ENCODE peak calls at places on chromosomes 4 and X, in six cellular contexts. One of them, this sample, is unnamed.

GRCh38 chr4:8370835-8371234 is 69.7 kb downstream of the ACOX3 start:
- DNase-seq in body of pancreas: no peak
- DNase-seq in AG04450: no peak
- DNase-seq in SK-N-SH: no peak
- DNase-seq in stomach: no peak
- DNase-seq in lower lobe of right lung: peak; percentile 33
- DNase-seq in this sample: no peak

GRCh38 chr4:68271851-68272756 is 26.6 kb upstream of the TMPRSS11B start:
- DNase-seq in body of pancreas: no peak
- DNase-seq in AG04450: peak; percentile 30
- DNase-seq in SK-N-SH: peak; percentile 46
- DNase-seq in stomach: no peak
- DNase-seq in lower lobe of right lung: no peak
- DNase-seq in this sample: peak; percentile 71

GRCh38 chrX:139290310-139290709 is 240.2 kb upstream of the F9 start:
- DNase-seq in body of pancreas: no peak
- DNase-seq in AG04450: no peak
- DNase-seq in SK-N-SH: no peak
- DNase-seq in stomach: no peak
- DNase-seq in lower lobe of right lung: no peak
- DNase-seq in this sample: peak; percentile 36

GRCh38 chr4:148284526-148285193 is 157.6 kb downstream of the NR3C2 start:
- DNase-seq in body of pancreas: peak; percentile 25
- DNase-seq in AG04450: no peak
- DNase-seq in SK-N-SH: peak; percentile 22
- DNase-seq in stomach: no peak
- DNase-seq in lower lobe of right lung: no peak
- DNase-seq in this sample: no peak

GRCh38 chrX:21153033-21153432 is 221.2 kb upstream of the CNKSR2 start:
- DNase-seq in body of pancreas: no peak
- DNase-seq in AG04450: no peak
- DNase-seq in SK-N-SH: no peak
- DNase-seq in stomach: no peak
- DNase-seq in lower lobe of right lung: no peak
- DNase-seq in this sample: no peak

GRCh38 chrX:68832516-68833447 is 4.0 kb downstream of the EFNB1 start:
- DNase-seq in body of pancreas: no peak
- DNase-seq in AG04450: no peak
- DNase-seq in SK-N-SH: no peak
- DNase-seq in stomach: no peak
- DNase-seq in lower lobe of right lung: no peak
- DNase-seq in this sample: no peak

GRCh38 chr4:6461301-6462165 is 10.9 kb downstream of the PPP2R2C start:
- DNase-seq in body of pancreas: no peak
- DNase-seq in AG04450: no peak
- DNase-seq in SK-N-SH: no peak
- DNase-seq in stomach: peak; percentile 15
- DNase-seq in lower lobe of right lung: no peak
- DNase-seq in this sample: no peak

GRCh38 chr4:80073362-80074008 is 456 bp upstream of the ANTXR2 start:
- DNase-seq in body of pancreas: no peak
- DNase-seq in AG04450: no peak
- DNase-seq in SK-N-SH: no peak
- DNase-seq in stomach: no peak
- DNase-seq in lower lobe of right lung: no peak
- DNase-seq in this sample: no peak

GRCh38 chrX:104118765-104119164 is 6.4 kb downstream of the ZCCHC18 start:
- DNase-seq in body of pancreas: no peak
- DNase-seq in AG04450: no peak
- DNase-seq in SK-N-SH: no peak
- DNase-seq in stomach: no peak
- DNase-seq in lower lobe of right lung: no peak
- DNase-seq in this sample: no peak

GRCh38 chrX:100994352-100995281 is 25.1 kb downstream of the ARL13A start:
- DNase-seq in body of pancreas: no peak
- DNase-seq in AG04450: no peak
- DNase-seq in SK-N-SH: no peak
- DNase-seq in stomach: no peak
- DNase-seq in lower lobe of right lung: no peak
- DNase-seq in this sample: peak; percentile 42

GRCh38 chrX:118521435-118521834 is 25.8 kb downstream of the DOCK11 start:
- DNase-seq in body of pancreas: no peak
- DNase-seq in AG04450: peak; percentile 33
- DNase-seq in SK-N-SH: no peak
- DNase-seq in stomach: no peak
- DNase-seq in lower lobe of right lung: no peak
- DNase-seq in this sample: peak; percentile 81

GRCh38 chrX:20432048-20432447 is 165.3 kb upstream of the RPS6KA3 start:
- DNase-seq in body of pancreas: no peak
- DNase-seq in AG04450: no peak
- DNase-seq in SK-N-SH: no peak
- DNase-seq in stomach: no peak
- DNase-seq in lower lobe of right lung: no peak
- DNase-seq in this sample: peak; percentile 57

GRCh38 chr4:74038161-74039064 is at the start of gene CXCL3:
- DNase-seq in body of pancreas: peak; percentile 78
- DNase-seq in AG04450: no peak
- DNase-seq in SK-N-SH: peak; percentile 36
- DNase-seq in stomach: peak; percentile 81
- DNase-seq in lower lobe of right lung: peak; percentile 88
- DNase-seq in this sample: peak; percentile 53

GRCh38 chr4:79297479-79297878 is 28.4 kb downstream of the NAA11 start:
- DNase-seq in body of pancreas: no peak
- DNase-seq in AG04450: no peak
- DNase-seq in SK-N-SH: no peak
- DNase-seq in stomach: no peak
- DNase-seq in lower lobe of right lung: no peak
- DNase-seq in this sample: no peak

GRCh38 chr4:179536694-179537093 is 2094.5 kb upstream of the AGA start:
- DNase-seq in body of pancreas: no peak
- DNase-seq in AG04450: no peak
- DNase-seq in SK-N-SH: no peak
- DNase-seq in stomach: no peak
- DNase-seq in lower lobe of right lung: no peak
- DNase-seq in this sample: no peak

GRCh38 chrX:71625471-71625870 is 7.2 kb upstream of the CXCR3 start:
- DNase-seq in body of pancreas: no peak
- DNase-seq in AG04450: no peak
- DNase-seq in SK-N-SH: no peak
- DNase-seq in stomach: no peak
- DNase-seq in lower lobe of right lung: no peak
- DNase-seq in this sample: no peak

GRCh38 chrX:46567388-46567787 is 6.2 kb upstream of the CHST7 start:
- DNase-seq in body of pancreas: no peak
- DNase-seq in AG04450: no peak
- DNase-seq in SK-N-SH: no peak
- DNase-seq in stomach: no peak
- DNase-seq in lower lobe of right lung: no peak
- DNase-seq in this sample: no peak

GRCh38 chr4:63296773-63297172 is 1112.5 kb downstream of the TECRL start:
- DNase-seq in body of pancreas: no peak
- DNase-seq in AG04450: no peak
- DNase-seq in SK-N-SH: no peak
- DNase-seq in stomach: no peak
- DNase-seq in lower lobe of right lung: no peak
- DNase-seq in this sample: no peak

GRCh38 chr4:52711834-52712171 is 39.4 kb downstream of the ERVMER34-1 start:
- DNase-seq in body of pancreas: no peak
- DNase-seq in AG04450: no peak
- DNase-seq in SK-N-SH: no peak
- DNase-seq in stomach: no peak
- DNase-seq in lower lobe of right lung: no peak
- DNase-seq in this sample: no peak

GRCh38 chrX:40157228-40158035 is 59.7 kb upstream of the BCOR start:
- DNase-seq in body of pancreas: no peak
- DNase-seq in AG04450: no peak
- DNase-seq in SK-N-SH: no peak
- DNase-seq in stomach: no peak
- DNase-seq in lower lobe of right lung: no peak
- DNase-seq in this sample: no peak
- TF ChIP-seq CTCF in body of pancreas: no peak
- TF ChIP-seq CTCF in AG04450: no peak
- TF ChIP-seq CTCF in SK-N-SH: no peak
- TF ChIP-seq CTCF in stomach: no peak
- TF ChIP-seq CTCF in lower lobe of right lung: no peak
- TF ChIP-seq CTCF in this sample: no peak

GRCh38 chrX:128622296-128622695 is 570.1 kb upstream of the ACTRT1 start:
- DNase-seq in body of pancreas: no peak
- DNase-seq in AG04450: no peak
- DNase-seq in SK-N-SH: no peak
- DNase-seq in stomach: no peak
- DNase-seq in lower lobe of right lung: no peak
- DNase-seq in this sample: no peak

GRCh38 chrX:128616933-128617332 is 564.7 kb upstream of the ACTRT1 start:
- DNase-seq in body of pancreas: no peak
- DNase-seq in AG04450: no peak
- DNase-seq in SK-N-SH: no peak
- DNase-seq in stomach: no peak
- DNase-seq in lower lobe of right lung: no peak
- DNase-seq in this sample: no peak

GRCh38 chrX:128623361-128623760 is 571.2 kb upstream of the ACTRT1 start:
- DNase-seq in body of pancreas: no peak
- DNase-seq in AG04450: no peak
- DNase-seq in SK-N-SH: no peak
- DNase-seq in stomach: no peak
- DNase-seq in lower lobe of right lung: no peak
- DNase-seq in this sample: no peak

GRCh38 chrX:128619490-128619889 is 567.3 kb upstream of the ACTRT1 start:
- DNase-seq in body of pancreas: no peak
- DNase-seq in AG04450: no peak
- DNase-seq in SK-N-SH: no peak
- DNase-seq in stomach: no peak
- DNase-seq in lower lobe of right lung: no peak
- DNase-seq in this sample: no peak
- H3K4me3 ChIP-seq in body of pancreas: no peak overlapping the region
- H3K4me3 ChIP-seq in AG04450: no peak overlapping the region
- H3K4me3 ChIP-seq in SK-N-SH: no peak overlapping the region
- H3K4me3 ChIP-seq in stomach: no peak overlapping the region
- H3K4me3 ChIP-seq in lower lobe of right lung: no peak overlapping the region
- H3K4me3 ChIP-seq in this sample: no peak overlapping the region

DNA sequence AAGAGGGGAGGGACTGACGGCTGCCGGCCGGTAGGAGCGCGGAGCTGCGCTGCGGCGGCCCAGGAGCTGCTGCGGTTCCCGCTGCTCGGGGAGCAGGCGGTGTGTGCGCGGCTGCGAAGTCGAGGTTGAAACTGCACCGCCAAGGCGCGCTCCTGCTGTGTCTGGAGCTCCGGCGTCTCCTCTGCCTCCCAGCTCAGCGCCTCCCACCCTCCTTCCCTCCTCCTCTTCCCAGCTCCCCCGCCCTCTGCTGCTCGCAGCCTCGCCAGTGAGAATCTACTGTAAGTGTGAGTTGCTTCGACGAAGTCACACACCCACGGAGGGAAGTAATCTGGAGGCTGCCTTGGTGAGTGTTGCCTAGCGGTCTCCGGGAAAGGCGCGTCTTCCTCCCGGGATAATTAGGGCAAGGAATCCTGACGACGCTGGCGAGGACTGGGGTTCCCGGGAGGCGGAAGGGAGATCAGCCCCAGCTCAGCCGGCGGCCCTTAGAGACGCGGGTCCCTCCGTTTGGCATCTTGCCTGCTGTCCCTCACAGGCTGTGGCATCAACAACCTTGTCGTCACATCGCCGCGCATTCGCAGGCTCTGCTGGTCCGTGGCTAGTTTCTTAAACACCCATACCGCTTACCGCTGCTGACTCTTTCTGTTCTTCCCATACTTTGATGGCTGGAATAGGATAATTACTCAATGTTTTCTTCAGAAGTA is at the start of gene EPHA5:
- DNase-seq in body of pancreas: peak; percentile 47
- DNase-seq in AG04450: peak; percentile 21
- DNase-seq in SK-N-SH: peak; percentile 69
- DNase-seq in stomach: peak; percentile 66
- DNase-seq in lower lobe of right lung: peak; percentile 57
- DNase-seq in this sample: peak; percentile 50
- TF ChIP-seq CTCF in body of pancreas: no peak
- TF ChIP-seq CTCF in AG04450: peak; percentile 35
- TF ChIP-seq CTCF in SK-N-SH: no peak
- TF ChIP-seq CTCF in stomach: no peak
- TF ChIP-seq CTCF in lower lobe of right lung: no peak
- TF ChIP-seq CTCF in this sample: peak; percentile 22

DNA sequence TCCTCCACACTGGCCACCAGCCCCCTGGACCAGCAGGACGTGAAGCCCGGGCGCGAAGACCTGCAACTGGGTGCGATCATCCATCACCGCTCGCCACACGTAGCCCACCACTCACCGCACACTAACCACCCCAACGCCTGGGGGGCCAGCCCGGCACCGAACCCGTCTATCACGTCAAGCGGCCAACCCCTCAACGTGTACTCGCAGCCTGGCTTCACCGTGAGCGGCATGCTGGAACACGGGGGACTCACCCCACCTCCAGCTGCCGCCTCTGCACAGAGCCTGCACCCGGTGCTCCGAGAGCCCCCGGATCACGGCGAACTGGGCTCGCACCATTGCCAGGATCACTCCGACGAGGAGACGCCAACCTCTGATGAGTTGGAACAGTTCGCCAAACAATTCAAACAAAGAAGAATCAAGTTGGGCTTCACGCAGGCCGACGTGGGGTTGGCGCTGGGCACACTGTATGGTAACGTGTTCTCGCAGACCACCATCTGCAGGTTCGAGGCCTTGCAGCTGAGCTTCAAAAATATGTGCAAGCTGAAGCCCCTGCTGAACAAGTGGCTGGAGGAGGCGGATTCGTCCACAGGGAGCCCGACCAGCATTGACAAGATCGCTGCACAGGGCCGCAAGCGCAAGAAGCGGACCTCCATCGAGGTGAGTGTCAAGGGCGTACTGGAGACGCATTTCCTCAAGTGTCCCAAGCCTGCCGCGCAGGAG is 596 bp downstream of the POU3F4 start:
- DNase-seq in body of pancreas: no peak
- DNase-seq in AG04450: no peak
- DNase-seq in SK-N-SH: no peak
- DNase-seq in stomach: no peak
- DNase-seq in lower lobe of right lung: no peak
- DNase-seq in this sample: no peak
- H3K4me3 ChIP-seq in body of pancreas: no peak overlapping the region
- H3K4me3 ChIP-seq in AG04450: no peak overlapping the region
- H3K4me3 ChIP-seq in SK-N-SH: no peak overlapping the region
- H3K4me3 ChIP-seq in stomach: no peak overlapping the region
- H3K4me3 ChIP-seq in lower lobe of right lung: no peak overlapping the region
- H3K4me3 ChIP-seq in this sample: no peak overlapping the region